ENCODE peak calls at places on chromosomes 2 and 18, in eight cellular contexts. Q, D, M, U, V, W, C and Y are unnamed samples.

GRCh38 chr18:5173216-5173615 is 23.8 kb downstream of the AKAIN1 start:
- DNase-seq in Q (no peak), D (no peak), M (no peak), U (no peak), V (no peak), W (no peak), C (no peak), Y (no peak)

GRCh38 chr2:181131584-181131983 is 151.2 kb downstream of the UBE2E3 start:
- DNase-seq in Q (no peak), D (no peak), M (no peak), U (no peak), V (no peak), W (no peak), C (no peak), Y (no peak)

GRCh38 chr18:57208056-57208455 is 61.2 kb downstream of the BOD1L2 start:
- DNase-seq in Q (no peak), D (no peak), M (no peak), U (no peak), V (no peak), W (peak), C (no peak), Y (no peak)

GRCh38 chr2:6932833-6933232 is 15.6 kb downstream of the RNF144A start:
- DNase-seq in Q (no peak), D (no peak), M (no peak), U (no peak), V (no peak), W (no peak), C (no peak), Y (no peak)

GRCh38 chr2:226020179-226020578 is 620.7 kb downstream of the NYAP2 start:
- DNase-seq in Q (no peak), D (no peak), M (no peak), U (peak), V (no peak), W (no peak), C (no peak), Y (no peak)

GRCh38 chr18:71831039-71831438 is 713.1 kb downstream of the CBLN2 start:
- DNase-seq in Q (no peak), D (no peak), M (no peak), U (peak), V (no peak), W (no peak), C (peak), Y (no peak)

GRCh38 chr2:118221952-118222594 is 133.8 kb downstream of the INSIG2 start:
- DNase-seq in Q (no peak), D (no peak), M (no peak), U (peak), V (peak), W (peak), C (peak), Y (no peak)

GRCh38 chr2:201971516-201972228 is 62.0 kb upstream of the FZD7 start:
- DNase-seq in Q (no peak), D (no peak), M (no peak), U (no peak), V (no peak), W (no peak), C (no peak), Y (no peak)

GRCh38 chr18:59881728-59882685 is 17.8 kb upstream of the PMAIP1 start:
- DNase-seq in Q (no peak), D (no peak), M (no peak), U (peak), V (no peak), W (peak), C (peak), Y (no peak)

GRCh38 chr2:179344280-179344961 is 79.8 kb upstream of the SESTD1 start:
- DNase-seq in Q (no peak), D (no peak), M (no peak), U (peak), V (no peak), W (no peak), C (peak), Y (no peak)

GRCh38 chr2:143949121-143949848 is 570.6 kb downstream of the ZEB2 start:
- DNase-seq in Q (no peak), D (no peak), M (no peak), U (no peak), V (no peak), W (no peak), C (peak), Y (no peak)

GRCh38 chr2:101012706-101013181 is 10.7 kb downstream of the RPL31 start:
- DNase-seq in Q (no peak), D (no peak), M (no peak), U (peak), V (peak), W (peak), C (peak), Y (no peak)

GRCh38 chr2:30425326-30425725 is 21.7 kb upstream of the LCLAT1 start:
- DNase-seq in Q (no peak), D (no peak), M (no peak), U (peak), V (no peak), W (no peak), C (no peak), Y (no peak)

GRCh38 chr2:5074738-5075137 is 617.4 kb upstream of the SOX11 start:
- DNase-seq in Q (no peak), D (no peak), M (no peak), U (no peak), V (no peak), W (no peak), C (no peak), Y (no peak)

GRCh38 chr2:5076599-5076998 is 615.6 kb upstream of the SOX11 start:
- DNase-seq in Q (no peak), D (no peak), M (no peak), U (no peak), V (peak), W (no peak), C (peak), Y (no peak)

GRCh38 chr2:5077479-5078089 is 614.6 kb upstream of the SOX11 start:
- DNase-seq in Q (no peak), D (no peak), M (no peak), U (peak), V (no peak), W (no peak), C (peak), Y (no peak)
- TF ChIP-seq CTCF in Q (no peak), D (no peak), M (no peak), U (no peak), V (peak), W (no peak), C (peak), Y (no peak)

GRCh38 chr2:217795067-217795466 is 207.7 kb downstream of the TNS1 start:
- DNase-seq in Q (no peak), D (no peak), M (no peak), U (no peak), V (no peak), W (no peak), C (no peak), Y (peak)
- TF ChIP-seq CTCF in Q (no peak), D (no peak), M (no peak), U (no peak), V (no peak), W (no peak), C (no peak), Y (no peak)

GRCh38 chr2:71995067-71995665 is 152.5 kb downstream of the CYP26B1 start:
- DNase-seq in Q (no peak), D (no peak), M (no peak), U (peak), V (peak), W (no peak), C (peak), Y (no peak)
- TF ChIP-seq CTCF in Q (peak), D (no peak), M (peak), U (peak), V (peak), W (no peak), C (peak), Y (no peak)

DNA sequence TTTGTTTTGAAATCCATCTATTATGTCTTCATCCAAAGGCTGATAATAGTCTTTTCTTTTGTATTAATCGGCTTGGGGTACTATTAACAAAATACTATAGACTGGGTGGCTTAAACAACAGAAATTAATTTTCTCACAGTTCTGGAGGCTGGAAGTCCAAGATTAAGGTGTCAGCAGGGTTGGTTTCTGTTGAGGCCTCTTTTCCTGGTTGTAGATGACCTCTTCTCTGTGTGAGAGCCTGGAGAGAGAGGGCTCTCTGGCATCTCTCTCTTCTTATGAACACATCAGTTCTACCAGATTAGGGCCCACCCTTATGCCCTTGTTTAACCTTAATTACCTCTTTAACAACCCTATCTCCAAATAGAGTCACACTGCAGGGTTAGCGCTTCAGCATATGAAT is 14.2 kb upstream of the KCTD1 start:
- DNase-seq in Q (no peak), D (no peak), M (no peak), U (no peak), V (no peak), W (no peak), C (no peak), Y (no peak)
- TF ChIP-seq CTCF in Q (no peak), D (no peak), M (no peak), U (no peak), V (no peak), W (no peak), C (no peak), Y (no peak)